ENCODE peak calls at places on chromosomes 4 and X, in nine cellular contexts. Q, M, A, O, C, F, B, K and H are unnamed samples.

GRCh38 chr4:168877779-168878491 is 132.1 kb downstream of the CBR4 start:
- DNase-seq in K (no peak), A (no peak), M (no peak), F (peak; percentile 85), B (no peak), Q (peak; percentile 53), O (peak; percentile 53), C (no peak), H (peak; percentile 70)

GRCh38 chr4:41683321-41683720 is 65.2 kb downstream of the PHOX2B start:
- DNase-seq in K (no peak), B (peak; percentile 72), O (no peak), M (no peak), Q (no peak), A (no peak), C (no peak), F (no peak), H (no peak)

GRCh38 chrX:147077472-147077871 is 262.9 kb upstream of the CXorf51A start:
- DNase-seq in A (no peak), B (no peak), C (no peak), Q (no peak), K (no peak), M (no peak), F (no peak), O (no peak), H (no peak)

GRCh38 chrX:619451-619811 is 11.2 kb upstream of the SHOX start:
- DNase-seq in F (no peak), B (peak; percentile 34), A (no peak), K (no peak), Q (no peak), M (no peak), C (no peak), O (no peak), H (peak; percentile 28)

GRCh38 chr4:121238461-121238860 is 74.3 kb upstream of the TNIP3 start:
- DNase-seq in K (no peak), A (no peak), O (no peak), B (no peak), M (no peak), C (no peak), F (no peak), Q (no peak), H (no peak)

GRCh38 chr4:139887962-139888735 is 222.5 kb downstream of the MGST2 start:
- DNase-seq in F (no peak), K (no peak), A (no peak), B (peak; percentile 84), O (no peak), Q (no peak), M (no peak), C (peak; percentile 15), H (no peak)

GRCh38 chrX:29652484-29652883 is 562.9 kb upstream of the MAGEB2 start:
- DNase-seq in F (no peak), C (no peak), Q (no peak), M (no peak), B (no peak), K (no peak), A (no peak), O (no peak), H (no peak)

GRCh38 chrX:134880866-134881265 is 109.9 kb upstream of the SMIM10 start:
- DNase-seq in Q (no peak), F (no peak), B (no peak), O (no peak), M (no peak), C (no peak), A (no peak), K (no peak), H (no peak)

GRCh38 chr4:9901262-9901661 is 119.8 kb downstream of the DRD5 start:
- DNase-seq in Q (peak; percentile 67), M (no peak), C (no peak), B (no peak), O (no peak), F (no peak), K (no peak), A (no peak), H (no peak)

GRCh38 chr4:25845841-25846653 is 16.7 kb downstream of the SEL1L3 start:
- DNase-seq in A (no peak), F (no peak), O (no peak), K (no peak), M (no peak), B (no peak), Q (no peak), C (no peak), H (no peak)
- TF ChIP-seq POLR2A in A (no peak), F (no peak), O (no peak), K (no peak), M (no peak), B (no peak), Q (no peak), C (no peak), H (no peak)

GRCh38 chr4:125317526-125317880 is 2.7 kb downstream of the FAT4 start:
- DNase-seq in C (no peak), F (peak; percentile 76), A (no peak), B (no peak), O (peak; percentile 35), M (no peak), K (no peak), Q (peak; percentile 43), H (peak; percentile 28)
- H3K27ac ChIP-seq in C (no peak overlapping the region), F (peak overlapping the region; percentile 86), A (no peak overlapping the region), B (peak overlapping the region; percentile 93), O (peak overlapping the region; percentile 58), M (no peak overlapping the region), K (peak overlapping the region; percentile 92), Q (peak overlapping the region; percentile 14), H (no peak overlapping the region)

GRCh38 chr4:122731676-122732075 is 828 bp upstream of the BBS12 start:
- DNase-seq in O (no peak), Q (no peak), F (no peak), A (no peak), M (no peak), K (no peak), C (no peak), B (no peak), H (no peak)

GRCh38 chr4:122733805-122734155 is 1.3 kb downstream of the BBS12 start:
- DNase-seq in Q (no peak), B (no peak), O (no peak), A (no peak), K (no peak), C (no peak), F (no peak), M (no peak), H (no peak)

GRCh38 chr4:122728781-122729330 is 3.6 kb upstream of the BBS12 start:
- DNase-seq in B (no peak), F (no peak), M (no peak), Q (no peak), C (no peak), K (no peak), A (no peak), O (no peak), H (no peak)

DNA sequence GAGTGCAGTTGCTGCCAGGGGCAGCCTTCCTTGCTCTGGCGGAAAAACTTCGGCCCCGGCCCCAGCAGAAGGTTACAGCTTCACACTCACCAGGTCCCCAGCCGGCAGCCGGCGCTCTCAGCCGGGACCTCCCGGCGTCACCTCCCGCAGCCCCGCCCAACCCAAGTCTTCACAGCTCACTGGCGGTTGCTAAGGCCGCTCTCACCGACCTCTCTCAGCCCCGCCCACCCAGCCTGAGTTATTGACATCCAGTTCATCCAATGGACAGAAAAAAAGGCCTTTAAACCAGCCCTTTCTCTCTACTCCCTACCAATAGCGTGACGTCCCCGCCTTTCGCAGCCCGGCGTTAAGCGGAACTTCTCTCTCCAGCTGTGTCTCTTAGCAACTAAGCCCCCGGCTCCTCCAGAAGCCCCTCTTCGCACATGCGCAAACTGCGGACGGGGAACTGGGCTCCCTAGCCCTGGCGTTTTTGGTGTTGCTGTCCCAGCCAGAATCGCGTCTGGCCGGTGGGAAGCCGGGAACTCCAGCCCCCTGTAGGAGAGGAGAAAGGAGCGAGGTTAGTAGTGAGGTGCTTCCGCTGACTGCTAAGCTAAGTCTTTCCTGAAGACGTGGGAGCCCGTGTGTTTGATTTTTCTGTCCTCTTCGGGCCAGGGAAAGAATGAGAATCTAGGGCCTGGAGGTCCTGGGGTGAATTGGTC is at the start of gene BBS12:
- DNase-seq in Q (peak; percentile 100), C (peak; percentile 97), F (peak; percentile 100), A (peak; percentile 98), O (peak; percentile 98), M (peak; percentile 98), K (peak; percentile 95), B (peak; percentile 100), H (peak; percentile 98)
- TF ChIP-seq POLR2A in Q (peak; percentile 56), C (peak; percentile 45), F (no peak), A (no peak), O (no peak), M (no peak), K (no peak), B (no peak), H (peak; percentile 26)

GRCh38 chr4:144740316-144740715 is 94.4 kb downstream of the HHIP start:
- DNase-seq in K (no peak), F (no peak), C (no peak), O (no peak), A (peak; percentile 19), B (no peak), M (no peak), Q (no peak), H (no peak)
- H3K27ac ChIP-seq in K (no peak overlapping the region), F (no peak overlapping the region), C (no peak overlapping the region), O (no peak overlapping the region), A (no peak overlapping the region), B (no peak overlapping the region), M (no peak overlapping the region), Q (no peak overlapping the region), H (no peak overlapping the region)

GRCh38 chrX:48475774-48476577 is at the start of gene FTSJ1:
- DNase-seq in Q (peak; percentile 88), K (peak; percentile 45), C (peak; percentile 79), F (peak; percentile 96), A (peak; percentile 78), O (peak; percentile 86), M (peak; percentile 76), B (peak; percentile 96), H (peak; percentile 84)
- TF ChIP-seq POLR2A in Q (peak; percentile 67), K (no peak), C (peak; percentile 81), F (no peak), A (peak; percentile 45), O (no peak), M (no peak), B (no peak), H (peak; percentile 52)

DNA sequence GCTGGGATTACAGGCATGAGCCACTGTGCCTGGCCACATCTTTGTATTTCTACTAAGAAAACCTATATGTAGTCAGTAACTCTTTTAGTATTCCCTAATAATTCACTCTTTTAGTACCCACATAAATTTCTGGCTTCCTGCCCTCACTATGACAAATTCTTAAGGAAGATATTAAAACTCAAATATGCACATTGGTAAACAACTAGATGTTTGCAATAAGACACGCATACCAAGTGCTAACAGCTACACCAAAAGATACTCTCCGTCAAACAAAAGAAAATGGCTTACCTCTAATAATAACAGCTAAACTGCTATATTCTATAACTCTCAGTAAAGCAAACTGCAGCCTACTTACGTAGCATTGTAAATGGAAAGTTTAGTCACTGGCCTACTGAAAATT is 6.3 kb downstream of the UBA6 start:
- DNase-seq in O (no peak), C (no peak), B (no peak), A (no peak), Q (no peak), K (no peak), F (no peak), M (no peak), H (no peak)
- H3K27ac ChIP-seq in O (no peak overlapping the region), C (no peak overlapping the region), B (no peak overlapping the region), A (no peak overlapping the region), Q (no peak overlapping the region), K (no peak overlapping the region), F (no peak overlapping the region), M (no peak overlapping the region), H (no peak overlapping the region)